ENCODE peak calls at places on chromosomes 6 and 20, in seven cellular contexts. I is neural progenitor cell, U is HFFc6, D is heart right ventricle, C is HepG2, W is IMR-90, X is AG04450. S is an unnamed sample.

GRCh38 chr6:136790411-136791295 is 1.6 kb downstream of the MAP3K5 start:
- DNase-seq in X (no peak), C (no peak), D (no peak), U (no peak), W (no peak), I (no peak), S (no peak)

GRCh38 chr6:103011605-103012004 is 1618.1 kb downstream of the GRIK2 start:
- DNase-seq in U (no peak), I (no peak), W (no peak), C (no peak), X (no peak), D (no peak), S (no peak)

GRCh38 chr6:111417181-111417585 is 65.8 kb downstream of the REV3L start:
- DNase-seq in X (no peak), I (no peak), D (peak; percentile 37), U (peak; percentile 5), C (no peak), W (peak; percentile 17), S (no peak)

GRCh38 chr20:37335642-37336368 is 10.1 kb upstream of the SRC start:
- DNase-seq in C (peak; percentile 48), D (no peak), X (no peak), I (no peak), W (peak; percentile 34), U (no peak), S (no peak)

GRCh38 chr20:11544029-11544678 is 373.5 kb upstream of the BTBD3 start:
- DNase-seq in C (peak; percentile 72), U (peak; percentile 64), X (peak; percentile 37), D (peak; percentile 62), W (peak; percentile 75), I (peak; percentile 71), S (no peak)

GRCh38 chr20:36547186-36548005 is 6.1 kb downstream of the MYL9 start:
- DNase-seq in X (no peak), U (no peak), I (no peak), W (no peak), D (no peak), C (no peak), S (no peak)

GRCh38 chr6:106446287-106446885 is 85.9 kb downstream of the CRYBG1 start:
- DNase-seq in U (peak; percentile 12), D (no peak), I (no peak), W (peak; percentile 12), C (no peak), X (no peak), S (no peak)

GRCh38 chr6:99282479-99283062 is 66.9 kb downstream of the FAXC start:
- DNase-seq in I (peak; percentile 13), C (no peak), W (peak; percentile 30), X (no peak), D (no peak), U (peak; percentile 0), S (no peak)

GRCh38 chr6:1952726-1953360 is 292.6 kb downstream of the GMDS start:
- DNase-seq in C (no peak), I (no peak), D (no peak), U (peak; percentile 97), X (peak; percentile 96), W (peak; percentile 100), S (no peak)

GRCh38 chr6:50842446-50842845 is 23.8 kb downstream of the TFAP2B start:
- DNase-seq in D (no peak), I (no peak), X (no peak), U (no peak), C (no peak), W (no peak), S (no peak)

GRCh38 chr6:151440930-151441329 is 11.0 kb downstream of the RMND1 start:
- DNase-seq in U (no peak), W (peak; percentile 50), C (no peak), I (no peak), X (no peak), D (no peak), S (no peak)

GRCh38 chr20:34669094-34669493 is 7.8 kb downstream of the PIGU start:
- DNase-seq in C (no peak), D (no peak), I (no peak), W (no peak), U (no peak), X (no peak), S (no peak)

GRCh38 chr6:3749991-3750323 is 1.6 kb downstream of the PXDC1 start:
- DNase-seq in C (peak; percentile 30), W (peak; percentile 74), X (no peak), I (no peak), D (peak; percentile 78), U (peak; percentile 70), S (no peak)

GRCh38 chr6:17352302-17352701 is 41.1 kb upstream of the CAP2 start:
- DNase-seq in C (peak; percentile 30), X (no peak), U (peak; percentile 8), D (no peak), I (no peak), W (peak; percentile 38), S (no peak)

GRCh38 chr6:71187136-71187535 is 101.5 kb upstream of the OGFRL1 start:
- DNase-seq in C (no peak), W (no peak), D (no peak), U (no peak), I (no peak), X (no peak), S (no peak)

GRCh38 chr6:71194730-71195129 is 93.9 kb upstream of the OGFRL1 start:
- DNase-seq in W (peak; percentile 83), C (no peak), U (peak; percentile 64), I (no peak), D (no peak), X (no peak), S (no peak)

GRCh38 chr6:71190809-71191208 is 97.8 kb upstream of the OGFRL1 start:
- DNase-seq in X (no peak), I (peak; percentile 13), D (no peak), C (peak; percentile 11), W (peak; percentile 52), U (peak; percentile 34), S (no peak)
- TF ChIP-seq CTCF in X (peak; percentile 34), I (peak; percentile 43), D (peak; percentile 41), C (no peak), W (peak; percentile 67), U (peak; percentile 81), S (peak; percentile 55)

DNA sequence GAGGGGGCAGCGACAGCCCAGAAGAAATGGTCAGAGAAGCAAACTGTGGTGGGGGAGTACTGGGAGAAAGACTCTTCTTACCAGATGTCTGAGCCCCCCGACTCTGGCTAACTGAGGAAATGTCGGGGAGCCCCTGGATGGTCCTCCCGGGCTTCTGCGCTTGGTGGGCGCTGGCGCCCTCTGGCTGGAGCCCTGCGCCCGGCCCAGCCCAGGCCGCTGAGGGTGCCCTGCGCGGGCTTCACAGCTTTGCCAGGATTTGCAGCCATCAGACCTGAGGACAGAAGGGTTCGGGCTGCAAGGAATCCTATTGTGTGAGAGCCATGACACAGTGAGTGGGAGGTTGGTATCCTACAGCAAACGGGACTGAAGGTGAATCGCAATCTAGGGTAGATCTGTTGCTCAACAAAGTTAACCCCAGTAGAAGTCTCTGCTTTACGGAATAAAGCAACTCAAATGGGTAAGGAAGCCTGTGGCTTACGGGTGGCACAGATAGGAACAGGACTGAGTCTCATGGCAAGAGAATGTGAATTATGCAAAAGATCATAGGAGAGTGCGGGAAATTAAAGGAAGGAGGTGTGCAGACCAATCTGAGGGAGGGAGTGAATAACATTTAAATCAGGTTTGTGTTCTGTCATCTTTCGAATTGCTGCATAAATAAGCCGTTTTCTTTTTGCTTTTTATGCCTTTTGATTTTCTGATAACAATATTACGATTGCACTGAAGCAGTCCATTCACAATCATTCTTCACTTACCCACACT is 719 bp upstream of the RCAN2 start:
- DNase-seq in U (no peak), C (peak; percentile 6), W (peak; percentile 1), D (peak; percentile 56), I (peak; percentile 80), X (no peak), S (peak; percentile 24)
- TF ChIP-seq CTCF in U (peak; percentile 63), C (peak; percentile 72), W (peak; percentile 40), D (peak; percentile 70), I (peak; percentile 71), X (peak; percentile 43), S (peak; percentile 43)

DNA sequence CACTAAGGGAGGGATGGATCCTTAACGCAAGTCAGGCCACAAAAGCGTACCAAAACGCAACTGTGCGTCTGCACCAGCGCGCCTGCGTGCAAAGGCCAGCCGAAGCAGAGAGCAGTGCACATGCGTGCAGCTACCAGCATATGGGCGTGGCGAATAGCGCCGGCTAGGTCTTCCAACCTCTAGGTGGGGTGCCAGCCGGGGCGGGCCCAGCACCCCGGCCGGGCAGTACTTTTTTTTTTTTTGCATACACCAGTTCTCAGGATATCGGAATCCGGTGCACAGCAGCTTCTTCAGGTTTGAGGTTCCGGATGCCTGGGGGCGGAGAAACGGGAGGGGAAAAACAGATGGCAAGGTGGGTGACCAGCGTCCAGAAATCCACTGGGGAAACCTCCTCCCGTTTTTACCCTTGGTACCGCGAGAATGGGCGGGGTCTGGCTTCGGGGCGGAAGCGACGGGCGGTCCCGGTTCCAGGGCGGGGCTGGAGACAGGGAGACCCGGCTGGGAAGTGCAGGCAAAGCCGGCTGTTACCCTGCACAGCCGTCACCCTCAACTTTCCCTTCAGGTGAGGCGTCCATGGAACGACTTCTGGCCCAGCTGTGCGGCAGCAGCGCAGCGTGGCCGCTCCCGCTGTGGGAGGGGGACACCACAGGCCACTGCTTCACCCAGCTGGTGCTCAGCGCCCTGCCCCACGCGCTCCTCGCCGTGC is at the start of gene ABCC10:
- DNase-seq in D (peak; percentile 96), X (peak; percentile 89), C (peak; percentile 93), W (peak; percentile 95), I (peak; percentile 97), U (peak; percentile 92), S (peak; percentile 88)
- TF ChIP-seq CTCF in D (peak; percentile 42), X (peak; percentile 56), C (peak; percentile 74), W (peak; percentile 36), I (peak; percentile 50), U (peak; percentile 70), S (peak; percentile 12)

GRCh38 chr6:116877743-116878142 is 701 bp downstream of the RFX6 start:
- DNase-seq in C (no peak), X (no peak), W (no peak), D (no peak), U (no peak), I (peak; percentile 48), S (no peak)

GRCh38 chr6:116884530-116884929 is 7.5 kb downstream of the RFX6 start:
- DNase-seq in U (no peak), X (no peak), D (no peak), I (peak; percentile 87), W (no peak), C (peak; percentile 16), S (no peak)

GRCh38 chr6:116883005-116883404 is 6.0 kb downstream of the RFX6 start:
- DNase-seq in X (no peak), D (no peak), C (no peak), I (no peak), W (no peak), U (no peak), S (no peak)

GRCh38 chr6:116876635-116877611 is at the start of gene RFX6:
- DNase-seq in X (no peak), I (peak; percentile 72), W (no peak), C (no peak), U (no peak), D (no peak), S (no peak)

GRCh38 chr6:116881236-116881635 is 4.2 kb downstream of the RFX6 start:
- DNase-seq in U (no peak), D (no peak), C (peak; percentile 9), X (no peak), I (no peak), W (no peak), S (no peak)
- TF ChIP-seq CTCF in U (peak; percentile 44), D (peak; percentile 19), C (peak; percentile 42), X (peak; percentile 4), I (peak; percentile 26), W (peak; percentile 3), S (no peak)